ENCODE peak calls at places on chromosomes 12 and 14, in five cellular contexts. W is CD8-positive, alpha-beta memory T cell; R is Peyer's patch; E is thoracic aorta; J is aorta. K is an unnamed sample.

GRCh38 chr12:38691164-38691563 is 214.2 kb downstream of the CPNE8 start:
- DNase-seq in E (no peak), J (no peak), R (no peak), W (no peak), K (no peak)

GRCh38 chr12:132761911-132762583 is 415 bp upstream of the ANKLE2 start:
- DNase-seq in W (peak), J (peak), R (peak), E (no peak), K (peak)

GRCh38 chr14:59919582-59920377 is at the start of gene LRRC9:
- DNase-seq in W (peak), E (no peak), R (peak), J (peak), K (no peak)

GRCh38 chr14:75771614-75772013 is 110.6 kb downstream of the TTLL5 start:
- DNase-seq in E (no peak), W (no peak), J (no peak), R (no peak), K (no peak)

GRCh38 chr14:105439710-105440553 is 20.3 kb downstream of the MTA1 start:
- DNase-seq in J (no peak), W (no peak), E (no peak), R (no peak), K (no peak)

GRCh38 chr14:105885561-105886320 is 359.4 kb downstream of the TMEM121 start:
- DNase-seq in W (peak), R (peak), E (no peak), J (peak), K (no peak)

GRCh38 chr12:14828896-14829295 is 14.4 kb downstream of the ART4 start:
- DNase-seq in J (no peak), W (no peak), E (no peak), R (no peak), K (no peak)

GRCh38 chr12:81468206-81468605 is 290.9 kb downstream of the PPFIA2 start:
- DNase-seq in R (no peak), W (no peak), J (no peak), E (no peak), K (peak)

GRCh38 chr12:6782119-6782518 is 7.2 kb upstream of the CD4 start:
- DNase-seq in R (no peak), E (no peak), W (no peak), J (no peak), K (no peak)

GRCh38 chr14:103343905-103344797 is 10.1 kb downstream of the EIF5 start:
- DNase-seq in R (no peak), E (no peak), J (no peak), W (no peak), K (no peak)

GRCh38 chr14:83071888-83072501 is 1538.3 kb upstream of the SEL1L start:
- DNase-seq in J (no peak), W (no peak), E (no peak), R (no peak), K (no peak)

GRCh38 chr12:46930101-46930500 is 104.3 kb upstream of the SLC38A4 start:
- DNase-seq in W (no peak), R (no peak), J (no peak), E (no peak), K (no peak)

GRCh38 chr14:65282909-65283253 is 129.6 kb upstream of the FUT8 start:
- DNase-seq in W (no peak), E (no peak), R (no peak), J (no peak), K (no peak)

GRCh38 chr14:71117839-71118743 is 210.8 kb downstream of the PCNX1 start:
- DNase-seq in J (no peak), W (no peak), R (no peak), E (no peak), K (peak)

GRCh38 chr12:4562034-4562657 is at the start of gene DYRK4:
- DNase-seq in W (no peak), R (peak), J (peak), E (peak), K (peak)

GRCh38 chr12:4584896-4585295 is 22.9 kb downstream of the DYRK4 start:
- DNase-seq in E (no peak), R (no peak), W (no peak), J (no peak), K (no peak)

GRCh38 chr14:93332032-93332852 is 594 bp downstream of the BTBD7 start:
- DNase-seq in E (no peak), J (peak), W (no peak), R (peak), K (no peak)

GRCh38 chr14:32205554-32205953 is 2.5 kb upstream of the RNU6-8 start:
- DNase-seq in J (no peak), E (no peak), W (no peak), R (no peak), K (no peak)

GRCh38 chr14:104718871-104719270 is 5.2 kb upstream of the ADSS1 start:
- DNase-seq in R (no peak), E (no peak), J (no peak), W (no peak), K (no peak)

GRCh38 chr12:1869145-1869544 is 48.8 kb downstream of the LRTM2 start:
- DNase-seq in J (no peak), W (no peak), E (no peak), R (no peak), K (no peak)

GRCh38 chr12:46627686-46628085 is 198.1 kb downstream of the SLC38A4 start:
- DNase-seq in W (no peak), R (no peak), J (no peak), E (no peak), K (no peak)

GRCh38 chr12:112005419-112006395 is 7.3 kb downstream of the TMEM116 start:
- DNase-seq in W (no peak), R (peak), J (no peak), E (no peak), K (no peak)

GRCh38 chr12:73598626-73599025 is 939.0 kb upstream of the ATXN7L3B start:
- DNase-seq in R (no peak), E (no peak), W (no peak), J (no peak), K (no peak)

GRCh38 chr14:95480109-95480886 is 36.2 kb downstream of the SYNE3 start:
- DNase-seq in W (peak), R (no peak), E (no peak), J (peak), K (no peak)

GRCh38 chr14:95478309-95478708 is 38.1 kb downstream of the SYNE3 start:
- DNase-seq in J (peak), W (no peak), R (no peak), E (no peak), K (no peak)

GRCh38 chr14:95478818-95479217 is 37.6 kb downstream of the SYNE3 start:
- DNase-seq in E (no peak), R (no peak), J (no peak), W (no peak), K (no peak)

GRCh38 chr14:95480887-95481226 is 35.6 kb downstream of the SYNE3 start:
- DNase-seq in W (no peak), R (no peak), E (no peak), J (peak), K (no peak)

GRCh38 chr14:95479494-95479893 is 37.0 kb downstream of the SYNE3 start:
- DNase-seq in J (peak), R (no peak), W (no peak), E (no peak), K (no peak)
- H3K4me3 ChIP-seq in J (no peak), R (no peak), W (no peak), E (no peak), K (no peak)

GRCh38 chr14:74400919-74401503 is 25.0 kb downstream of the SYNDIG1L start:
- DNase-seq in W (no peak), R (no peak), E (no peak), J (no peak), K (no peak)
- H3K4me3 ChIP-seq in W (peak), R (no peak), E (peak), J (no peak), K (no peak)

DNA sequence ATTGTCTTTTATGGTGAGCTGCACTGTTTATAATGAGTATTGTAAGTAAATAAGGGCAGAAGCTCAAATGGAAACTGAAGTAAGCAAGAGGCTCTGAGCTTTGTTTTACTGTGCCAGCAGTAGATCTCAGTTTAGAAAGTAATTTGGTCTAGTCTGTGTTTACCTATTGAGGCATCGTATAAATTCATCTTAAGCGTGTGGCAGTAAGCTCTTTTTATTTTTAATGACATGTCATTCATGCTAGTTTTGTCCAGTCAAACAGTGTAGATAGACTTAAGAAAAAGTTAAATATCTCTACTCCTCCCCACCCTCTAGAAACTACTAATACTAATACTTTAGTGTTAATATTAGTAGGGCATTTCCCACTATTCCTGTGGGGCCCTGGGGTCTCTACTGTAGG is 2.0 kb downstream of the ANO6 start:
- DNase-seq in E (no peak), W (no peak), J (no peak), R (no peak), K (no peak)
- H3K4me3 ChIP-seq in E (peak), W (no peak), J (peak), R (peak), K (peak)

DNA sequence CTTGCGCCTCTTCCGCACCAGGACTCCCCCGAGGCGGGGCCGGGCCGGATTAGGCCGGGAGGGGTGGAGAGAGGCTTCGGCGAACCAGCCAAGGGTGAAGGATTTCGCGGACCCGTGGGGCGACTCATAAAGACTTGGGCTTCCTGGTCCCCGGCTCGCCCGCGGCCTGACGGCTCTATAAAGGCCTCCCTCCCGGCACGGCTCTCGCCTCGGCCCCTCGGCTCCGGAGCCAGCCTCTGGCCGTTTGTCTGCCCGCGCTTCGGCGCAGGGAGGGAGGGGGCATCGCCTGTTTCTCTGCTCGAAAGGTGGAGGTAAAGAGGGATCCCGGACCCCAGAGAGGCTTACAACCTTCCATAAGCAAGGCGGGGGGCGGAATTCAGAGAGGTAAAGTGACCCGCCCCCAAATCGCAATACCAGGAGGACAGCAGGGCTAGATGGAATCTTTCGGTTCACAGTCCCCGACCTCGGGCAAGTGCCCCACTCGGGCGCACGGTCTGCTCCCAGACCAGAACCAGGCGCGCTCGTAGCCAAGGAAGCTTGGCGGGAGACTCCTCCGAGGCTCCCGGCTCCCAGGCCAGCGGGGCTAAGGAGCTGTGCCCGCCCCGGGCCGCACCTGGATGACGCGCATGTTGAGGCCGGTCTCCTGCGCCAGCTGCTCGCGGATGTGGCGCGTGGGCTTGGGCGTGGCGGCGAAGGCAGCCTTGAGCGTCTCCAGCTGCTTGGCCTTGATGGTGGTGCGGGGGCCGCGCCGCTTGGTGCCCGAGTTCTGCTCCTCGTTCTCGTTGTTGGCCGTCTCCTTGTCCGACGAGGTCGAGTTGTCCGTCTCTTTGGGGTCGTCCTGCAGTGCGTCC is 3.9 kb downstream of the LHX5 start:
- DNase-seq in E (no peak), W (no peak), R (no peak), J (no peak), K (no peak)
- H3K4me3 ChIP-seq in E (peak), W (no peak), R (peak), J (peak), K (peak)

GRCh38 chr12:130817804-130818203 is 21.2 kb downstream of the STX2 start:
- DNase-seq in R (no peak), W (no peak), E (no peak), J (peak), K (no peak)

GRCh38 chr12:130816055-130816454 is 23.0 kb downstream of the STX2 start:
- DNase-seq in J (no peak), R (no peak), E (no peak), W (no peak), K (no peak)

GRCh38 chr12:130813436-130813835 is 25.6 kb downstream of the STX2 start:
- DNase-seq in R (no peak), W (no peak), E (no peak), J (no peak), K (no peak)

GRCh38 chr12:130813949-130814348 is 25.1 kb downstream of the STX2 start:
- DNase-seq in R (no peak), W (no peak), E (no peak), J (no peak), K (no peak)

GRCh38 chr12:130815028-130815741 is 23.9 kb downstream of the STX2 start:
- DNase-seq in R (no peak), J (no peak), E (no peak), W (no peak), K (no peak)
- H3K4me3 ChIP-seq in R (no peak), J (no peak), E (no peak), W (no peak), K (no peak)

GRCh38 chr12:118979763-118980406 is 1.5 kb upstream of the SRRM4 start:
- DNase-seq in E (no peak), J (no peak), R (no peak), W (no peak), K (no peak)
- H3K4me3 ChIP-seq in E (no peak), J (no peak), R (no peak), W (no peak), K (no peak)

GRCh38 chr12:79686171-79686570 is 4.6 kb downstream of the PAWR start:
- DNase-seq in W (no peak), E (no peak), R (no peak), J (no peak), K (no peak)
- H3K4me3 ChIP-seq in W (no peak), E (peak), R (peak), J (peak), K (no peak)

GRCh38 chr12:57738142-57738474 is 434 bp downstream of the AGAP2 start:
- DNase-seq in W (no peak), J (no peak), R (no peak), E (no peak), K (no peak)
- H3K4me3 ChIP-seq in W (no peak), J (peak), R (peak), E (peak), K (peak)

GRCh38 chr12:121810234-121810817 is 6.5 kb downstream of the SETD1B start:
- DNase-seq in J (no peak), R (no peak), E (no peak), W (no peak), K (no peak)
- H3K4me3 ChIP-seq in J (no peak), R (no peak), E (no peak), W (peak), K (no peak)

GRCh38 chr12:63052696-63053095 is 98.3 kb downstream of the AVPR1A start:
- DNase-seq in J (no peak), E (no peak), W (no peak), R (no peak), K (no peak)
- H3K4me3 ChIP-seq in J (no peak), E (no peak), W (no peak), R (no peak), K (no peak)

K was measured in skeletal muscle cell.